ENCODE peak calls at places on chromosomes 11 and 22, in eight cellular contexts. One of them, this sample, is unnamed.

GRCh38 chr11:1949302-1949701 is 2.2 kb downstream of the MRPL23 start:
- DNase-seq in GM10248: no peak
- DNase-seq in body of pancreas: no peak
- DNase-seq in C1 segment of cervical spinal cord: no peak
- DNase-seq in NCI-H524: no peak
- DNase-seq in T-helper 9 cell: no peak
- DNase-seq in H9: no peak
- DNase-seq in OCI-LY7: no peak
- DNase-seq in this sample: no peak

GRCh38 chr11:123103326-123103980 is 41.5 kb upstream of the HSPA8 start:
- DNase-seq in GM10248: no peak
- DNase-seq in NCI-H524: peak
- DNase-seq in OCI-LY7: peak
- DNase-seq in body of pancreas: peak
- DNase-seq in H9: no peak
- DNase-seq in T-helper 9 cell: peak
- DNase-seq in C1 segment of cervical spinal cord: peak
- DNase-seq in this sample: peak

GRCh38 chr11:17521106-17521900 is 22.9 kb downstream of the USH1C start:
- DNase-seq in OCI-LY7: no peak
- DNase-seq in NCI-H524: no peak
- DNase-seq in body of pancreas: no peak
- DNase-seq in GM10248: no peak
- DNase-seq in H9: no peak
- DNase-seq in T-helper 9 cell: no peak
- DNase-seq in C1 segment of cervical spinal cord: no peak
- DNase-seq in this sample: no peak

GRCh38 chr11:122656631-122657101 is 1.1 kb downstream of the UBASH3B start:
- DNase-seq in H9: peak
- DNase-seq in C1 segment of cervical spinal cord: peak
- DNase-seq in OCI-LY7: peak
- DNase-seq in GM10248: peak
- DNase-seq in NCI-H524: peak
- DNase-seq in T-helper 9 cell: peak
- DNase-seq in body of pancreas: peak
- DNase-seq in this sample: no peak

GRCh38 chr22:39469681-39470461 is 13.1 kb downstream of the MGAT3 start:
- DNase-seq in T-helper 9 cell: no peak
- DNase-seq in NCI-H524: peak
- DNase-seq in body of pancreas: no peak
- DNase-seq in C1 segment of cervical spinal cord: peak
- DNase-seq in GM10248: no peak
- DNase-seq in H9: no peak
- DNase-seq in OCI-LY7: no peak
- DNase-seq in this sample: no peak

GRCh38 chr11:130545449-130546072 is 97.1 kb downstream of the ADAMTS15 start:
- DNase-seq in NCI-H524: no peak
- DNase-seq in body of pancreas: no peak
- DNase-seq in T-helper 9 cell: no peak
- DNase-seq in C1 segment of cervical spinal cord: no peak
- DNase-seq in H9: no peak
- DNase-seq in OCI-LY7: no peak
- DNase-seq in GM10248: no peak
- DNase-seq in this sample: no peak

GRCh38 chr11:12449961-12450715 is 72.8 kb downstream of the PARVA start:
- DNase-seq in OCI-LY7: no peak
- DNase-seq in GM10248: no peak
- DNase-seq in T-helper 9 cell: no peak
- DNase-seq in body of pancreas: no peak
- DNase-seq in C1 segment of cervical spinal cord: no peak
- DNase-seq in NCI-H524: no peak
- DNase-seq in H9: no peak
- DNase-seq in this sample: no peak

GRCh38 chr11:113446112-113446511 is 29.1 kb downstream of the DRD2 start:
- DNase-seq in C1 segment of cervical spinal cord: no peak
- DNase-seq in H9: no peak
- DNase-seq in T-helper 9 cell: no peak
- DNase-seq in NCI-H524: no peak
- DNase-seq in OCI-LY7: no peak
- DNase-seq in GM10248: no peak
- DNase-seq in body of pancreas: no peak
- DNase-seq in this sample: no peak

GRCh38 chr11:1963864-1964263 is 16.7 kb downstream of the MRPL23 start:
- DNase-seq in H9: no peak
- DNase-seq in NCI-H524: no peak
- DNase-seq in body of pancreas: no peak
- DNase-seq in C1 segment of cervical spinal cord: no peak
- DNase-seq in GM10248: no peak
- DNase-seq in OCI-LY7: no peak
- DNase-seq in T-helper 9 cell: no peak
- DNase-seq in this sample: no peak

GRCh38 chr22:46062971-46063631 is 86.1 kb upstream of the WNT7B start:
- DNase-seq in C1 segment of cervical spinal cord: no peak
- DNase-seq in H9: no peak
- DNase-seq in NCI-H524: peak
- DNase-seq in T-helper 9 cell: no peak
- DNase-seq in OCI-LY7: no peak
- DNase-seq in GM10248: no peak
- DNase-seq in body of pancreas: peak
- DNase-seq in this sample: no peak

GRCh38 chr11:8251767-8252295 is 11.8 kb downstream of the LMO1 start:
- DNase-seq in NCI-H524: no peak
- DNase-seq in C1 segment of cervical spinal cord: no peak
- DNase-seq in GM10248: no peak
- DNase-seq in OCI-LY7: no peak
- DNase-seq in H9: peak
- DNase-seq in T-helper 9 cell: no peak
- DNase-seq in body of pancreas: no peak
- DNase-seq in this sample: no peak

GRCh38 chr11:77789731-77790476 is 30.6 kb downstream of the RSF1 start:
- DNase-seq in NCI-H524: no peak
- DNase-seq in T-helper 9 cell: no peak
- DNase-seq in H9: peak
- DNase-seq in C1 segment of cervical spinal cord: no peak
- DNase-seq in body of pancreas: no peak
- DNase-seq in GM10248: no peak
- DNase-seq in OCI-LY7: no peak
- DNase-seq in this sample: no peak

GRCh38 chr11:126192386-126192785 is 19.1 kb downstream of the RPUSD4 start:
- DNase-seq in C1 segment of cervical spinal cord: no peak
- DNase-seq in NCI-H524: no peak
- DNase-seq in OCI-LY7: no peak
- DNase-seq in T-helper 9 cell: no peak
- DNase-seq in GM10248: no peak
- DNase-seq in body of pancreas: no peak
- DNase-seq in H9: no peak
- DNase-seq in this sample: no peak

GRCh38 chr11:28697920-28698827 is 590.0 kb downstream of the METTL15 start:
- DNase-seq in C1 segment of cervical spinal cord: peak
- DNase-seq in OCI-LY7: peak
- DNase-seq in GM10248: peak
- DNase-seq in NCI-H524: peak
- DNase-seq in T-helper 9 cell: no peak
- DNase-seq in body of pancreas: peak
- DNase-seq in H9: peak
- DNase-seq in this sample: no peak